ENCODE peak calls at places on chromosome 19, in five cellular contexts. One of them, this sample, is unnamed.

GRCh38 chr19:48900477-48901452 is 653 bp downstream of the NUCB1 start:
- DNase-seq in brain microvascular endothelial cell: no peak
- DNase-seq in transverse colon: no peak
- DNase-seq in fibroblast of lung: peak; percentile 33
- DNase-seq in heart right ventricle: no peak
- DNase-seq in this sample: no peak

GRCh38 chr19:13102666-13103584 is at the start of gene LYL1:
- DNase-seq in heart right ventricle: peak; percentile 91
- DNase-seq in transverse colon: peak; percentile 76
- DNase-seq in fibroblast of lung: peak; percentile 39
- DNase-seq in brain microvascular endothelial cell: no peak
- DNase-seq in this sample: no peak

GRCh38 chr19:57231686-57232085 is 863 bp downstream of the AURKC start:
- DNase-seq in brain microvascular endothelial cell: no peak
- DNase-seq in heart right ventricle: no peak
- DNase-seq in transverse colon: no peak
- DNase-seq in fibroblast of lung: no peak
- DNase-seq in this sample: no peak

GRCh38 chr19:17488593-17489391 is 18.5 kb downstream of the SLC27A1 start:
- DNase-seq in transverse colon: peak; percentile 93
- DNase-seq in fibroblast of lung: no peak
- DNase-seq in heart right ventricle: peak; percentile 51
- DNase-seq in brain microvascular endothelial cell: no peak
- DNase-seq in this sample: no peak

GRCh38 chr19:4984106-4984380 is 15.1 kb downstream of the KDM4B start:
- DNase-seq in heart right ventricle: no peak
- DNase-seq in brain microvascular endothelial cell: no peak
- DNase-seq in transverse colon: no peak
- DNase-seq in fibroblast of lung: no peak
- DNase-seq in this sample: no peak

GRCh38 chr19:13164370-13165090 is 14.3 kb downstream of the IER2 start:
- DNase-seq in transverse colon: peak; percentile 75
- DNase-seq in heart right ventricle: peak; percentile 79
- DNase-seq in fibroblast of lung: peak; percentile 73
- DNase-seq in brain microvascular endothelial cell: no peak
- DNase-seq in this sample: no peak

GRCh38 chr19:32339988-32340874 is 5.2 kb upstream of the ZNF507 start:
- DNase-seq in fibroblast of lung: peak; percentile 17
- DNase-seq in brain microvascular endothelial cell: peak; percentile 60
- DNase-seq in transverse colon: peak; percentile 65
- DNase-seq in heart right ventricle: peak; percentile 68
- DNase-seq in this sample: peak; percentile 59

GRCh38 chr19:48206402-48207093 is 36.1 kb downstream of the ZSWIM9 start:
- DNase-seq in fibroblast of lung: no peak
- DNase-seq in brain microvascular endothelial cell: no peak
- DNase-seq in heart right ventricle: no peak
- DNase-seq in transverse colon: no peak
- DNase-seq in this sample: no peak

GRCh38 chr19:17296278-17296677 is 6.9 kb downstream of the ABHD8 start:
- DNase-seq in fibroblast of lung: peak; percentile 51
- DNase-seq in transverse colon: no peak
- DNase-seq in heart right ventricle: no peak
- DNase-seq in brain microvascular endothelial cell: peak; percentile 38
- DNase-seq in this sample: no peak

GRCh38 chr19:37513397-37513796 is 6.7 kb downstream of the ZNF793 start:
- DNase-seq in heart right ventricle: no peak
- DNase-seq in brain microvascular endothelial cell: no peak
- DNase-seq in transverse colon: no peak
- DNase-seq in fibroblast of lung: no peak
- DNase-seq in this sample: no peak

GRCh38 chr19:46717034-46717715 is at the start of gene PRKD2:
- DNase-seq in fibroblast of lung: peak; percentile 82
- DNase-seq in transverse colon: peak; percentile 94
- DNase-seq in heart right ventricle: peak; percentile 95
- DNase-seq in brain microvascular endothelial cell: peak; percentile 70
- DNase-seq in this sample: peak; percentile 89

GRCh38 chr19:4754248-4754647 is 30.6 kb upstream of the DPP9 start:
- DNase-seq in fibroblast of lung: no peak
- DNase-seq in brain microvascular endothelial cell: no peak
- DNase-seq in transverse colon: no peak
- DNase-seq in heart right ventricle: no peak
- DNase-seq in this sample: no peak

DNA sequence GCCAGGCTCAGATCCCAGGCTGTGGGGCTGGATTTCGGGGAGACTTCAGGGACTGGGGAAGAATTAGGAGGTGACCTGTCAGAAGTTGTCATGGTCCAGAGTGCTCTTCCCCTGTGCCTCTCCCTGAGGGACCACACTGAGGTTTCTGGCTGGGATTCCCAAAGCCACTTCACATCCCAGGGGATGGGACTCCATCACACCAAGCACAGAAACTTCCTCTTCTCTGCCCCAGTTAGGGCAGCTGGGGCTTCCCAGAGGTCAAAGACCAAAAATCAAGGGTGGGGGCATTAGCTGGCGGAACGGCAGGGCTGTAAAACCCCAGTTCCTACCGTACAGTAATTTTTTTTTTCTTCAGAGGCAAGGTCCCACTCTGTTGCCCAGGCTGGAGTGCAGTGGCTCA is 7.4 kb downstream of the FCER2 start:
- DNase-seq in fibroblast of lung: no peak
- DNase-seq in transverse colon: no peak
- DNase-seq in brain microvascular endothelial cell: no peak
- DNase-seq in heart right ventricle: no peak
- DNase-seq in this sample: no peak
- H3K27ac ChIP-seq in fibroblast of lung: no peak overlapping the region
- H3K27ac ChIP-seq in transverse colon: no peak overlapping the region
- H3K27ac ChIP-seq in brain microvascular endothelial cell: no peak overlapping the region
- H3K27ac ChIP-seq in heart right ventricle: no peak overlapping the region
- H3K27ac ChIP-seq in this sample: no peak overlapping the region

GRCh38 chr19:45213031-45213430 is 32.2 kb downstream of the EXOC3L2 start:
- DNase-seq in transverse colon: no peak
- DNase-seq in brain microvascular endothelial cell: no peak
- DNase-seq in heart right ventricle: no peak
- DNase-seq in fibroblast of lung: no peak
- DNase-seq in this sample: no peak
- H3K27ac ChIP-seq in transverse colon: no peak overlapping the region
- H3K27ac ChIP-seq in brain microvascular endothelial cell: no peak overlapping the region
- H3K27ac ChIP-seq in heart right ventricle: peak overlapping the region; percentile 77
- H3K27ac ChIP-seq in fibroblast of lung: no peak overlapping the region
- H3K27ac ChIP-seq in this sample: no peak overlapping the region

GRCh38 chr19:44618640-44619357 is 5.4 kb downstream of the IGSF23 start:
- DNase-seq in heart right ventricle: no peak
- DNase-seq in fibroblast of lung: no peak
- DNase-seq in brain microvascular endothelial cell: no peak
- DNase-seq in transverse colon: no peak
- DNase-seq in this sample: no peak
- H3K27ac ChIP-seq in heart right ventricle: no peak overlapping the region
- H3K27ac ChIP-seq in fibroblast of lung: no peak overlapping the region
- H3K27ac ChIP-seq in brain microvascular endothelial cell: no peak overlapping the region
- H3K27ac ChIP-seq in transverse colon: no peak overlapping the region
- H3K27ac ChIP-seq in this sample: no peak overlapping the region

GRCh38 chr19:1849132-1849474 is 820 bp upstream of the REXO1 start:
- DNase-seq in heart right ventricle: no peak
- DNase-seq in fibroblast of lung: no peak
- DNase-seq in brain microvascular endothelial cell: no peak
- DNase-seq in transverse colon: no peak
- DNase-seq in this sample: no peak
- H3K27ac ChIP-seq in heart right ventricle: peak overlapping the region; percentile 98
- H3K27ac ChIP-seq in fibroblast of lung: no peak overlapping the region
- H3K27ac ChIP-seq in brain microvascular endothelial cell: no peak overlapping the region
- H3K27ac ChIP-seq in transverse colon: peak overlapping the region; percentile 94
- H3K27ac ChIP-seq in this sample: no peak overlapping the region

GRCh38 chr19:40265763-40266099 is 19.4 kb downstream of the AKT2 start:
- DNase-seq in fibroblast of lung: no peak
- DNase-seq in brain microvascular endothelial cell: no peak
- DNase-seq in transverse colon: no peak
- DNase-seq in heart right ventricle: no peak
- DNase-seq in this sample: no peak
- H3K27ac ChIP-seq in fibroblast of lung: no peak overlapping the region
- H3K27ac ChIP-seq in brain microvascular endothelial cell: no peak overlapping the region
- H3K27ac ChIP-seq in transverse colon: no peak overlapping the region
- H3K27ac ChIP-seq in heart right ventricle: peak overlapping the region; percentile 47
- H3K27ac ChIP-seq in this sample: no peak overlapping the region

GRCh38 chr19:2461751-2462634 is 5.2 kb upstream of the LMNB2 start:
- DNase-seq in transverse colon: peak; percentile 54
- DNase-seq in brain microvascular endothelial cell: no peak
- DNase-seq in heart right ventricle: peak; percentile 68
- DNase-seq in fibroblast of lung: peak; percentile 66
- DNase-seq in this sample: no peak
- H3K27ac ChIP-seq in transverse colon: peak overlapping the region; percentile 51
- H3K27ac ChIP-seq in brain microvascular endothelial cell: no peak overlapping the region
- H3K27ac ChIP-seq in heart right ventricle: no peak overlapping the region
- H3K27ac ChIP-seq in fibroblast of lung: peak overlapping the region; percentile 52
- H3K27ac ChIP-seq in this sample: no peak overlapping the region

GRCh38 chr19:30406220-30406944 is 34.2 kb downstream of the ZNF536 start:
- DNase-seq in heart right ventricle: peak; percentile 33
- DNase-seq in fibroblast of lung: no peak
- DNase-seq in transverse colon: peak; percentile 16
- DNase-seq in brain microvascular endothelial cell: no peak
- DNase-seq in this sample: no peak

GRCh38 chr19:30411714-30412113 is 39.5 kb downstream of the ZNF536 start:
- DNase-seq in transverse colon: no peak
- DNase-seq in brain microvascular endothelial cell: no peak
- DNase-seq in heart right ventricle: no peak
- DNase-seq in fibroblast of lung: no peak
- DNase-seq in this sample: no peak

GRCh38 chr19:30403583-30403982 is 31.4 kb downstream of the ZNF536 start:
- DNase-seq in brain microvascular endothelial cell: no peak
- DNase-seq in heart right ventricle: no peak
- DNase-seq in transverse colon: no peak
- DNase-seq in fibroblast of lung: no peak
- DNase-seq in this sample: no peak

GRCh38 chr19:30408734-30409301 is 36.6 kb downstream of the ZNF536 start:
- DNase-seq in brain microvascular endothelial cell: no peak
- DNase-seq in heart right ventricle: no peak
- DNase-seq in fibroblast of lung: no peak
- DNase-seq in transverse colon: no peak
- DNase-seq in this sample: no peak

GRCh38 chr19:30407310-30407709 is 35.1 kb downstream of the ZNF536 start:
- DNase-seq in fibroblast of lung: no peak
- DNase-seq in brain microvascular endothelial cell: no peak
- DNase-seq in heart right ventricle: no peak
- DNase-seq in transverse colon: no peak
- DNase-seq in this sample: no peak
- H3K27ac ChIP-seq in fibroblast of lung: no peak overlapping the region
- H3K27ac ChIP-seq in brain microvascular endothelial cell: no peak overlapping the region
- H3K27ac ChIP-seq in heart right ventricle: no peak overlapping the region
- H3K27ac ChIP-seq in transverse colon: no peak overlapping the region
- H3K27ac ChIP-seq in this sample: no peak overlapping the region

DNA sequence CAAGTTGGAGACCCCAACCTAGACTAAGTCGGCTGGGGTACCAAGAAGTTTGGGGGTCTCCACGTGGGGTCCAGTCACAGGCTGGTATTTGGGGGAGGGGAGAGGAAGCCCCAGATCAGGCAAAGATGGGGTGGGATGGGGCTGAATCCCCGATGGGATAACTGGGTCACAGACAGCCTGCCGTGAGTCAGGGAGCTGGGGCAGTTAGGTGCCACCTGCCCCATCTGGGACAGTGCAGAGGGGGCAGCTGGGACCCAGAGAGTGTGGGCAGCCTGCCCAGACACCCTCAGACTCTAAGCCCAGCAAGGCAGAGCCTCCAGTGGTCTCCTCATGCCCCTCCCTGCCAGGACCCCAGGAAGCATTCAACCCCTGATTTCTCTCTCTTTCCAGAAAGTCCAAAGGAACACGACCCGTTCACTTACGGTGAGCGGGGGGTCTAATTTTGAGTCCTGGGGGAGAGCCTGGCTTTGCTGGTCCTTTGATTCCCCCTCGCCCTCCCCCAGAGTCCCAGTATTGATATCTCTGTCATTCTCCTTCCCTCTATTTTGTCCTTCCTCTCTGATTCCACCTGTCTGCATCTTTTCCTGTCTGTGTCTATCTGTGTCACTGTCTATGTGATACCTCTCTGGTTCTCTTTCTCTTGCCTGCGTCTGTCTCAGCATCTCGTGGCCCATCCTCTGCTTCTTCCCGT is 1.7 kb downstream of the FXYD1 start:
- DNase-seq in brain microvascular endothelial cell: no peak
- DNase-seq in transverse colon: no peak
- DNase-seq in heart right ventricle: peak; percentile 24
- DNase-seq in fibroblast of lung: no peak
- DNase-seq in this sample: no peak
- H3K27ac ChIP-seq in brain microvascular endothelial cell: no peak overlapping the region
- H3K27ac ChIP-seq in transverse colon: peak overlapping the region; percentile 72
- H3K27ac ChIP-seq in heart right ventricle: peak overlapping the region; percentile 96
- H3K27ac ChIP-seq in fibroblast of lung: no peak overlapping the region
- H3K27ac ChIP-seq in this sample: peak overlapping the region; percentile 99

GRCh38 chr19:19139876-19140229 is 1.6 kb upstream of the TMEM161A start:
- DNase-seq in fibroblast of lung: no peak
- DNase-seq in brain microvascular endothelial cell: no peak
- DNase-seq in transverse colon: no peak
- DNase-seq in heart right ventricle: no peak
- DNase-seq in this sample: no peak
- H3K27ac ChIP-seq in fibroblast of lung: no peak overlapping the region
- H3K27ac ChIP-seq in brain microvascular endothelial cell: no peak overlapping the region
- H3K27ac ChIP-seq in transverse colon: no peak overlapping the region
- H3K27ac ChIP-seq in heart right ventricle: no peak overlapping the region
- H3K27ac ChIP-seq in this sample: no peak overlapping the region

GRCh38 chr19:50058425-50058824 is 32.6 kb downstream of the ZNF473 start:
- DNase-seq in transverse colon: no peak
- DNase-seq in brain microvascular endothelial cell: no peak
- DNase-seq in fibroblast of lung: no peak
- DNase-seq in heart right ventricle: no peak
- DNase-seq in this sample: no peak

GRCh38 chr19:50060107-50060506 is 34.3 kb downstream of the ZNF473 start:
- DNase-seq in heart right ventricle: no peak
- DNase-seq in transverse colon: no peak
- DNase-seq in brain microvascular endothelial cell: no peak
- DNase-seq in fibroblast of lung: no peak
- DNase-seq in this sample: no peak

GRCh38 chr19:50061650-50062049 is 35.8 kb downstream of the ZNF473 start:
- DNase-seq in brain microvascular endothelial cell: no peak
- DNase-seq in heart right ventricle: no peak
- DNase-seq in fibroblast of lung: no peak
- DNase-seq in transverse colon: no peak
- DNase-seq in this sample: no peak

GRCh38 chr19:50053119-50053518 is 27.3 kb downstream of the ZNF473 start:
- DNase-seq in fibroblast of lung: no peak
- DNase-seq in transverse colon: no peak
- DNase-seq in heart right ventricle: no peak
- DNase-seq in brain microvascular endothelial cell: no peak
- DNase-seq in this sample: no peak

GRCh38 chr19:50059045-50059444 is 33.2 kb downstream of the ZNF473 start:
- DNase-seq in transverse colon: no peak
- DNase-seq in heart right ventricle: no peak
- DNase-seq in brain microvascular endothelial cell: no peak
- DNase-seq in fibroblast of lung: no peak
- DNase-seq in this sample: no peak
- H3K27ac ChIP-seq in transverse colon: no peak overlapping the region
- H3K27ac ChIP-seq in heart right ventricle: no peak overlapping the region
- H3K27ac ChIP-seq in brain microvascular endothelial cell: no peak overlapping the region
- H3K27ac ChIP-seq in fibroblast of lung: no peak overlapping the region
- H3K27ac ChIP-seq in this sample: no peak overlapping the region